ENCODE peak calls at places on chromosomes 12 and 14, in five cellular contexts. J, R, B, D and M are unnamed samples.

GRCh38 chr12:1927751-1928351 is 9.4 kb upstream of the CACNA2D4 start:
- DNase-seq in J (peak; percentile 41), R (no peak), B (no peak), D (no peak), M (no peak)

GRCh38 chr12:52245259-52245961 is 12.4 kb downstream of the KRT7 start:
- DNase-seq in J (no peak), R (no peak), B (no peak), D (peak; percentile 37), M (no peak)

GRCh38 chr14:104100171-104101085 is 14.9 kb downstream of the ASPG start:
- DNase-seq in J (no peak), R (no peak), B (no peak), D (no peak), M (no peak)

GRCh38 chr14:101506921-101507300 is 54.4 kb upstream of the DIO3 start:
- DNase-seq in J (peak; percentile 48), R (no peak), B (no peak), D (no peak), M (no peak)

GRCh38 chr12:5139751-5140150 is 96.1 kb downstream of the KCNA5 start:
- DNase-seq in J (no peak), R (no peak), B (no peak), D (no peak), M (no peak)

GRCh38 chr12:28378749-28379148 is 188.5 kb downstream of the CCDC91 start:
- DNase-seq in J (no peak), R (peak; percentile 4), B (no peak), D (peak; percentile 50), M (no peak)

GRCh38 chr12:124298685-124299410 is 4.0 kb downstream of the RFLNA start:
- DNase-seq in J (no peak), R (no peak), B (no peak), D (no peak), M (no peak)

GRCh38 chr12:71107976-71108749 is 49.6 kb downstream of the TSPAN8 start:
- DNase-seq in J (no peak), R (no peak), B (no peak), D (no peak), M (no peak)

GRCh38 chr14:94673781-94674231 is 61.6 kb downstream of the SERPINA3 start:
- DNase-seq in J (no peak), R (peak; percentile 42), B (no peak), D (no peak), M (no peak)

GRCh38 chr12:45852508-45852907 is 123.0 kb downstream of the ARID2 start:
- DNase-seq in J (no peak), R (no peak), B (no peak), D (no peak), M (no peak)

GRCh38 chr14:50871223-50871622 is 630 bp upstream of the ABHD12B start:
- DNase-seq in J (no peak), R (no peak), B (no peak), D (no peak), M (no peak)

GRCh38 chr12:57444744-57445143 is 10.2 kb downstream of the INHBC start:
- DNase-seq in J (no peak), R (no peak), B (no peak), D (no peak), M (no peak)

GRCh38 chr12:1533602-1534304 is 60.6 kb downstream of the FBXL14 start:
- DNase-seq in J (no peak), R (peak; percentile 72), B (peak; percentile 66), D (no peak), M (no peak)

GRCh38 chr14:37566811-37567371 is 28.2 kb downstream of the FOXA1 start:
- DNase-seq in J (no peak), R (no peak), B (no peak), D (peak; percentile 98), M (no peak)

GRCh38 chr14:77849711-77850110 is 49.8 kb downstream of the ADCK1 start:
- DNase-seq in J (no peak), R (peak; percentile 52), B (no peak), D (peak; percentile 39), M (no peak)

GRCh38 chr14:70955543-70956480 is 48.6 kb downstream of the PCNX1 start:
- DNase-seq in J (no peak), R (peak; percentile 38), B (no peak), D (peak; percentile 44), M (no peak)

GRCh38 chr14:97218713-97219355 is 421.7 kb downstream of the VRK1 start:
- DNase-seq in J (no peak), R (no peak), B (no peak), D (no peak), M (no peak)

GRCh38 chr12:65827827-65828231 is 3.5 kb downstream of the HMGA2 start:
- DNase-seq in J (no peak), R (no peak), B (no peak), D (peak; percentile 35), M (no peak)

GRCh38 chr12:56990648-56991318 is 15.6 kb downstream of the ZBTB39 start:
- DNase-seq in J (no peak), R (no peak), B (no peak), D (no peak), M (no peak)

GRCh38 chr12:106296179-106296877 is 6.2 kb upstream of the TCP11L2 start:
- DNase-seq in J (no peak), R (peak; percentile 87), B (no peak), D (peak; percentile 98), M (no peak)

GRCh38 chr14:68111733-68112270 is 292.2 kb downstream of the RAD51B start:
- DNase-seq in J (no peak), R (no peak), B (no peak), D (peak; percentile 14), M (no peak)

GRCh38 chr14:85535916-85536834 is 6.2 kb downstream of the FLRT2 start:
- DNase-seq in J (no peak), R (peak; percentile 68), B (no peak), D (peak; percentile 35), M (no peak)

GRCh38 chr14:20934148-20934762 is 21.0 kb upstream of the RNASE2 start:
- DNase-seq in J (no peak), R (peak; percentile 19), B (no peak), D (peak; percentile 9), M (no peak)

GRCh38 chr14:22593189-22593588 is 4.2 kb upstream of the DAD1 start:
- DNase-seq in J (no peak), R (no peak), B (no peak), D (no peak), M (no peak)

GRCh38 chr12:92582888-92583287 is 119.9 kb upstream of the PLEKHG7 start:
- DNase-seq in J (no peak), R (no peak), B (no peak), D (no peak), M (no peak)

GRCh38 chr12:58425481-58426392 is 484.4 kb downstream of the ATP23 start:
- DNase-seq in J (peak; percentile 49), R (peak; percentile 94), B (no peak), D (peak; percentile 95), M (no peak)

GRCh38 chr14:69987416-69988144 is 108.4 kb downstream of the SMOC1 start:
- DNase-seq in J (no peak), R (no peak), B (no peak), D (no peak), M (no peak)

GRCh38 chr12:6224550-6224949 is 24.4 kb downstream of the CD9 start:
- DNase-seq in J (no peak), R (no peak), B (no peak), D (peak; percentile 15), M (no peak)

GRCh38 chr14:104146651-104147345 is 8.4 kb downstream of the KIF26A start:
- DNase-seq in J (no peak), R (no peak), B (no peak), D (no peak), M (no peak)

GRCh38 chr12:50690923-50691322 is 73.0 kb upstream of the ATF1 start:
- DNase-seq in J (no peak), R (no peak), B (no peak), D (no peak), M (no peak)

GRCh38 chr12:33944703-33945437 is 77.4 kb upstream of the ALG10 start:
- DNase-seq in J (no peak), R (no peak), B (no peak), D (peak; percentile 56), M (no peak)

GRCh38 chr12:91767237-91767636 is 378.4 kb downstream of the BTG1 start:
- DNase-seq in J (no peak), R (no peak), B (no peak), D (no peak), M (no peak)

GRCh38 chr12:24560192-24560591 is 388.7 kb downstream of the BCAT1 start:
- DNase-seq in J (no peak), R (no peak), B (no peak), D (no peak), M (no peak)